ENCODE peak calls at places on chromosomes 6 and 20, in four cellular contexts. E is activated naive CD4-positive, alpha-beta T cell; T is activated T-helper 1 cell treated with anti-CD3 and anti-CD28 coated beads, Interleukin-12 subunit alpha, Interleukin-12 subunit beta, Interleukin-2, Interleukin-4 antibody, amounts not matched to agents 30 ng/mL and 10 ng/mL and 1 ng/mL, durations not matched to agents 14 hours and 24 hours and 36 hours; Q is endothelial cell. U is an unnamed sample.

GRCh38 chr20:54292186-54292585 is 84.3 kb downstream of the PFDN4 start:
- DNase-seq in E (no peak), T (no peak), Q (no peak), U (no peak)

GRCh38 chr20:48051810-48052491 is 266.7 kb upstream of the SULF2 start:
- DNase-seq in E (no peak), T (no peak), Q (no peak), U (peak)

GRCh38 chr20:17520583-17520982 is 10.6 kb downstream of the BFSP1 start:
- DNase-seq in E (no peak), T (no peak), Q (peak), U (no peak)

GRCh38 chr20:64112691-64113443 is 5.5 kb upstream of the NPBWR2 start:
- DNase-seq in E (no peak), T (no peak), Q (no peak), U (no peak)

GRCh38 chr6:70225052-70225451 is 77.8 kb downstream of the COL9A1 start:
- DNase-seq in E (no peak), T (no peak), Q (no peak), U (no peak)

GRCh38 chr20:9200620-9201019 is 131.7 kb downstream of the PLCB4 start:
- DNase-seq in E (no peak), T (no peak), Q (no peak), U (no peak)

GRCh38 chr6:11586574-11586973 is 49.0 kb downstream of the TMEM170B start:
- DNase-seq in E (no peak), T (no peak), Q (no peak), U (no peak)

GRCh38 chr6:90227693-90228092 is 69.0 kb downstream of the BACH2 start:
- DNase-seq in E (no peak), T (no peak), Q (no peak), U (no peak)

GRCh38 chr20:25285091-25285647 is 37.3 kb downstream of the PYGB start:
- DNase-seq in E (no peak), T (no peak), Q (no peak), U (peak)

GRCh38 chr6:161169690-161170089 is 104.2 kb downstream of the AGPAT4 start:
- DNase-seq in E (no peak), T (no peak), Q (no peak), U (peak)

GRCh38 chr6:68343901-68344300 is 291.2 kb upstream of the ADGRB3 start:
- DNase-seq in E (no peak), T (no peak), Q (peak), U (peak)

GRCh38 chr20:62822239-62822787 is 5.5 kb downstream of the COL9A3 start:
- DNase-seq in E (no peak), T (no peak), Q (no peak), U (no peak)

U was measured in NCI-H69.